ENCODE peak calls at places on chromosomes 4 and X, in seven cellular contexts. Z is IMR-90, N is mesenchymal stem cell, O is H9, P is mesendoderm, V is neuronal stem cell, U is H1. G is an unnamed sample.

GRCh38 chr4:94882756-94883155 is 125.0 kb downstream of the BMPR1B start:
- DNase-seq in Z (no peak), N (no peak), O (no peak), P (no peak), V (no peak), U (no peak), G (no peak)

GRCh38 chrX:133781174-133781573 is 204.2 kb downstream of the GPC3 start:
- DNase-seq in Z (no peak), N (peak), O (no peak), P (no peak), V (no peak), U (no peak), G (no peak)

GRCh38 chrX:119410027-119410819 is 11.1 kb downstream of the SLC25A43 start:
- DNase-seq in Z (peak), N (peak), O (no peak), P (peak), V (no peak), U (no peak), G (peak)

GRCh38 chr4:25813705-25814104 is 49.1 kb downstream of the SEL1L3 start:
- DNase-seq in Z (peak), N (peak), O (no peak), P (peak), V (peak), U (no peak), G (peak)

GRCh38 chr4:123603165-123603564 is 206.6 kb downstream of the SPRY1 start:
- DNase-seq in Z (peak), N (peak), O (no peak), P (no peak), V (no peak), U (no peak), G (no peak)

GRCh38 chrX:116009348-116009747 is 161.2 kb upstream of the AGTR2 start:
- DNase-seq in Z (no peak), N (no peak), O (no peak), P (no peak), V (no peak), U (no peak), G (no peak)

GRCh38 chr4:184313710-184314659 is 96.3 kb upstream of the ENPP6 start:
- DNase-seq in Z (no peak), N (no peak), O (peak), P (no peak), V (no peak), U (no peak), G (peak)

GRCh38 chrX:148381603-148382002 is 118.8 kb upstream of the AFF2 start:
- DNase-seq in Z (no peak), N (no peak), O (no peak), P (no peak), V (no peak), U (no peak), G (no peak)

GRCh38 chr4:109410776-109411175 is 22.8 kb upstream of the SEC24B start:
- DNase-seq in Z (peak), N (no peak), O (no peak), P (peak), V (no peak), U (no peak), G (no peak)

GRCh38 chr4:39616651-39617050 is 22.0 kb downstream of the SMIM14 start:
- DNase-seq in Z (no peak), N (no peak), O (no peak), P (peak), V (no peak), U (no peak), G (peak)

GRCh38 chr4:85807247-85807915 is 332.4 kb downstream of the ARHGAP24 start:
- DNase-seq in Z (no peak), N (no peak), O (no peak), P (no peak), V (no peak), U (no peak), G (no peak)

GRCh38 chrX:148804579-148804978 is 304.2 kb downstream of the AFF2 start:
- DNase-seq in Z (no peak), N (no peak), O (no peak), P (no peak), V (no peak), U (no peak), G (no peak)

GRCh38 chr4:85762204-85762884 is 287.4 kb downstream of the ARHGAP24 start:
- DNase-seq in Z (peak), N (peak), O (no peak), P (no peak), V (no peak), U (no peak), G (no peak)

GRCh38 chrX:70030242-70030823 is 19.4 kb downstream of the AWAT2 start:
- DNase-seq in Z (peak), N (peak), O (peak), P (peak), V (peak), U (no peak), G (peak)

GRCh38 chr4:53987761-53988171 is 76.6 kb downstream of the CHIC2 start:
- DNase-seq in Z (peak), N (peak), O (no peak), P (no peak), V (no peak), U (no peak), G (peak)

GRCh38 chr4:149815743-149816142 is at the start of gene IQCM:
- DNase-seq in Z (no peak), N (no peak), O (no peak), P (no peak), V (no peak), U (no peak), G (no peak)

GRCh38 chr4:183142566-183143545 is 43.8 kb downstream of the WWC2 start:
- DNase-seq in Z (peak), N (peak), O (no peak), P (peak), V (no peak), U (no peak), G (no peak)

GRCh38 chr4:36399762-36400353 is 118.4 kb downstream of the DTHD1 start:
- DNase-seq in Z (no peak), N (no peak), O (no peak), P (no peak), V (no peak), U (no peak), G (peak)

GRCh38 chrX:17425151-17425550 is 50.2 kb downstream of the NHS start:
- DNase-seq in Z (peak), N (peak), O (no peak), P (no peak), V (no peak), U (no peak), G (no peak)

GRCh38 chr4:107183155-107183774 is 147.2 kb upstream of the DKK2 start:
- DNase-seq in Z (peak), N (peak), O (no peak), P (peak), V (peak), U (no peak), G (peak)

GRCh38 chr4:74438661-74439060 is 6.3 kb upstream of the AREG start:
- DNase-seq in Z (no peak), N (no peak), O (no peak), P (no peak), V (no peak), U (no peak), G (no peak)

GRCh38 chr4:163194593-163194992 is 27.9 kb upstream of the NAF1 start:
- DNase-seq in Z (no peak), N (no peak), O (no peak), P (no peak), V (no peak), U (no peak), G (no peak)

GRCh38 chr4:83725076-83726074 is 189.5 kb downstream of the GPAT3 start:
- DNase-seq in Z (no peak), N (no peak), O (no peak), P (no peak), V (no peak), U (no peak), G (no peak)
- H3K4ac ChIP-seq in Z (no peak), N (no peak), O (no peak), P (no peak), V (no peak), U (no peak), G (no peak)

DNA sequence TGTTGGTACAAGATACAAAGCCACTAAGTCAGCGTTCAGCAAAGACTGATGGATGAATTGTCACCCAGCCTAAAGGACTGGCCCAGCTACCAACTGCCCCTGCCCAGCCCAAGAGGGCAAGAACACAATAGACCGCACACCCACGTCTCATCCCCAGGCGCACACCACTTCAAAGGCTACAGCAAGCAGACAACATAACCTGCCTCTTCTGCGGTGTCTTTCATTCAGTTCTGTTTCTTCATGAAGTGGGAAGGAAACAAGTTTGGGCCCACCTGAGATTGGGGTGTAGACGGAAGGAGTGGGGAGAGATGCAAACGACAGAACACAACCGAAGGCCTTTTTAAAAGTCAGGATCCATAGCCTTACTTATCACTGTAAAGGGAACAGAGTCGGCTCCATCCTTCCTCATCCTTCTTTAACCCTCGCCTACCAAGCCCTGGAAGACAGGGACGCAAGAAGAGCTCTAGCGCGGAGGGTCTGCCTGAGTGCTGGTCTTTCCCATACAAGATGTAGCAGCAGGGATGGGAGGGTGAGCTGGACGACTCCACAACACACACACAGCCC is 691 bp downstream of the SCARB2 start:
- DNase-seq in Z (peak), N (peak), O (no peak), P (no peak), V (no peak), U (no peak), G (no peak)
- H3K4ac ChIP-seq in Z (peak), N (peak), O (no peak), P (no peak), V (no peak), U (no peak), G (peak)

DNA sequence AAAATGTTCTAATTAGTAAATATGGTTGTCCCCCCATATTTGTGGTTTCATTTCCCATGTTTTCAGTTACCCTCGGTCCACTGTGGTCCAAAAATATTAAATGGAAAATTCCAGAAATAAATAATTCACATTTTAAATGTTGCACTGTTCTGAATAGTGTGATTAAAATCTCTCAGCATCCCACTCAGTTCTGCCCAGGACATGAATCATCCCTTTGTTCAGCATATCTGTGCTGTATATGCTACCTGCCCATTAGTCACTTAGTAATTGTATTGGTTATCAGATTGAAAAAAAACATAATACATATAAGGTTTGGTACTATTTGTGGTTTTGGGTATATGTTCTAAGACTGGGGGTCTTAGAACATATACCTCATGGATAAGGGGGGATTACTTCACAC is 55.1 kb upstream of the NXF3 start:
- DNase-seq in Z (no peak), N (no peak), O (no peak), P (no peak), V (no peak), U (no peak), G (no peak)
- H3K4ac ChIP-seq in Z (no peak), N (no peak), O (no peak), P (no peak), V (no peak), U (no peak), G (no peak)

GRCh38 chr4:55827582-55827981 is 8.0 kb downstream of the EXOC1L start:
- DNase-seq in Z (no peak), N (no peak), O (no peak), P (no peak), V (no peak), U (no peak), G (no peak)

GRCh38 chr4:55830048-55830447 is 10.5 kb downstream of the EXOC1L start:
- DNase-seq in Z (no peak), N (peak), O (no peak), P (no peak), V (no peak), U (no peak), G (no peak)

GRCh38 chr4:55824865-55825264 is 5.3 kb downstream of the EXOC1L start:
- DNase-seq in Z (no peak), N (no peak), O (no peak), P (no peak), V (no peak), U (no peak), G (peak)

GRCh38 chr4:55830741-55831140 is 11.2 kb downstream of the EXOC1L start:
- DNase-seq in Z (no peak), N (peak), O (no peak), P (no peak), V (no peak), U (no peak), G (no peak)

DNA sequence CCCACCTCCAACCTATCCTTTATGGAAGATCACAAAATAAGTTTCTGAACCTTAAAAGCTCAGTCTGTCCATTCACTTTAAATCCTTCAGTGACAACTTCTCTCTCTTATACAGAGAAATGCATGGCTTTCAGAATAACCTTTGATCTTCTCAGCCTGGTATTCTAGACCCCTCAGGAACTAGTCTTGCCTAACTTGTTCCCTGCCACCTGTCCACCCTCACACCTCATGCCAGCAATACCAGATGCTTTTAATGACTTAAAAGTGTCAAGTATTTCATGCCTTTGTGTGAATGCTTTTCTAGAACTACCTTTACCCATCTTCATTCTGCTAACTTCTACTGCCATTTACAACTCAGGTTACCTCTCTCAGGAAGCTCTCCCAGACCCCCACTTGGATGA is 7.4 kb downstream of the EXOC1L start:
- DNase-seq in Z (no peak), N (no peak), O (no peak), P (no peak), V (no peak), U (no peak), G (peak)
- H3K4ac ChIP-seq in Z (no peak), N (no peak), O (no peak), P (no peak), V (no peak), U (no peak), G (no peak)

G was measured in trophoblast cell.